ENCODE peak calls at places on chromosomes 1 and 21, in nine cellular contexts. V, Y, W, Z, B, L, S, P and Q are unnamed samples.

GRCh38 chr1:50023292-50024159 is at the start of gene AGBL4:
- DNase-seq in P (no peak), V (no peak), W (peak; percentile 33), Z (peak; percentile 78), S (peak; percentile 1), L (peak; percentile 85), B (no peak), Y (peak; percentile 4), Q (no peak)

GRCh38 chr1:243834130-243834529 is 15.9 kb downstream of the AKT3 start:
- DNase-seq in L (no peak), Z (no peak), W (no peak), B (no peak), Y (no peak), P (no peak), V (no peak), S (no peak), Q (no peak)

GRCh38 chr1:47915677-47916353 is 81.4 kb downstream of the TRABD2B start:
- DNase-seq in Y (no peak), P (no peak), L (no peak), W (no peak), V (no peak), Z (no peak), B (no peak), S (no peak), Q (no peak)

GRCh38 chr21:35159881-35160280 is 110.8 kb upstream of the RUNX1 start:
- DNase-seq in S (peak; percentile 30), W (no peak), P (no peak), Y (peak; percentile 55), B (no peak), L (no peak), Z (no peak), V (no peak), Q (no peak)

GRCh38 chr1:182366596-182366995 is 25.0 kb downstream of the GLUL start:
- DNase-seq in Y (no peak), P (no peak), Z (no peak), S (no peak), B (no peak), L (no peak), V (no peak), W (no peak), Q (no peak)

GRCh38 chr21:18155508-18156193 is 89.0 kb upstream of the CHODL start:
- DNase-seq in V (no peak), Z (peak; percentile 26), S (no peak), Y (peak; percentile 9), L (no peak), W (no peak), B (no peak), P (no peak), Q (no peak)

GRCh38 chr1:235515844-235516512 is 11.7 kb upstream of the B3GALNT2 start:
- DNase-seq in S (no peak), Y (no peak), L (no peak), B (no peak), P (no peak), Z (no peak), W (no peak), V (no peak), Q (no peak)

GRCh38 chr1:168164771-168165170 is 14.0 kb upstream of the TIPRL start:
- DNase-seq in B (no peak), V (no peak), L (no peak), S (no peak), P (no peak), Y (peak; percentile 26), W (no peak), Z (no peak), Q (no peak)

GRCh38 chr1:243851129-243851756 is 1.2 kb upstream of the AKT3 start:
- DNase-seq in S (peak; percentile 25), Z (no peak), B (no peak), V (no peak), W (peak; percentile 66), Y (no peak), P (no peak), L (no peak), Q (no peak)

GRCh38 chr1:189782280-189782679 is 695.4 kb downstream of the BRINP3 start:
- DNase-seq in P (no peak), S (no peak), V (no peak), Y (no peak), L (no peak), B (no peak), W (no peak), Z (no peak), Q (no peak)

GRCh38 chr1:9714257-9714718 is 62.8 kb downstream of the PIK3CD start:
- DNase-seq in Y (no peak), L (no peak), V (peak; percentile 38), B (no peak), Z (no peak), W (no peak), P (no peak), S (no peak), Q (no peak)

GRCh38 chr1:198932351-198932991 is 293.6 kb downstream of the PTPRC start:
- DNase-seq in B (no peak), P (no peak), L (no peak), Z (no peak), S (peak; percentile 61), V (peak; percentile 45), W (no peak), Y (peak; percentile 78), Q (no peak)

GRCh38 chr21:46066843-46067331 is 31.0 kb upstream of the COL6A2 start:
- DNase-seq in W (peak; percentile 41), P (peak; percentile 38), B (no peak), L (peak; percentile 63), Y (no peak), Z (no peak), V (no peak), S (peak; percentile 73), Q (peak; percentile 82)

GRCh38 chr1:232319106-232319505 is 310.8 kb downstream of the SIPA1L2 start:
- DNase-seq in B (no peak), V (no peak), Z (no peak), Y (no peak), L (no peak), W (no peak), S (no peak), P (no peak), Q (no peak)

GRCh38 chr1:53134961-53135734 is 7.3 kb downstream of the SLC1A7 start:
- DNase-seq in B (peak; percentile 78), P (no peak), V (no peak), W (peak; percentile 94), L (no peak), Z (no peak), S (peak; percentile 96), Y (no peak), Q (no peak)

GRCh38 chr1:172990598-172991215 is 60.0 kb downstream of the TNFSF18 start:
- DNase-seq in L (no peak), Y (peak; percentile 76), P (no peak), B (no peak), W (no peak), Z (no peak), V (no peak), S (peak; percentile 57), Q (no peak)

GRCh38 chr1:3409737-3410434 is 44.6 kb upstream of the ARHGEF16 start:
- DNase-seq in V (no peak), W (no peak), P (no peak), B (no peak), Z (no peak), L (no peak), S (peak; percentile 34), Y (peak; percentile 80), Q (no peak)

GRCh38 chr1:159922499-159923202 is 2.7 kb downstream of the TAGLN2 start:
- DNase-seq in W (no peak), P (no peak), Y (no peak), Z (no peak), L (peak; percentile 83), V (peak; percentile 14), B (no peak), S (peak; percentile 97), Q (no peak)

GRCh38 chr1:159920202-159920601 is 5.1 kb downstream of the TAGLN2 start:
- DNase-seq in V (no peak), P (no peak), S (no peak), Y (no peak), B (no peak), W (no peak), L (peak; percentile 54), Z (no peak), Q (no peak)

GRCh38 chr1:159920651-159921050 is 4.7 kb downstream of the TAGLN2 start:
- DNase-seq in Z (no peak), V (no peak), L (no peak), P (no peak), W (no peak), S (no peak), Y (no peak), B (no peak), Q (no peak)

GRCh38 chr1:159921700-159922498 is 3.4 kb downstream of the TAGLN2 start:
- DNase-seq in W (no peak), V (no peak), P (no peak), S (peak; percentile 50), Y (no peak), B (no peak), Z (no peak), L (peak; percentile 60), Q (no peak)

GRCh38 chr1:159921251-159921650 is 4.1 kb downstream of the TAGLN2 start:
- DNase-seq in Z (no peak), Y (no peak), B (no peak), L (no peak), P (no peak), V (peak; percentile 69), W (no peak), S (no peak), Q (no peak)
- H3K27ac ChIP-seq in Z (no peak overlapping the region), Y (no peak overlapping the region), B (peak overlapping the region; percentile 94), L (peak overlapping the region; percentile 100), P (peak overlapping the region; percentile 94), V (peak overlapping the region; percentile 80), W (no peak overlapping the region), S (peak overlapping the region; percentile 100), Q (peak overlapping the region; percentile 96)

GRCh38 chr1:221714227-221715116 is 27.4 kb downstream of the DUSP10 start:
- DNase-seq in L (no peak), V (no peak), Y (no peak), S (no peak), W (no peak), B (no peak), Z (no peak), P (no peak), Q (no peak)
- H3K4me1 ChIP-seq in L (peaks cover 44% of the 10 kb centered on the region), V (no peaks in the 10 kb centered on the region), Y (peaks cover 47% of the 10 kb centered on the region), S (peaks cover 29% of the 10 kb centered on the region), W (peaks cover 68% of the 10 kb centered on the region), B (peaks cover 38% of the 10 kb centered on the region), Z (peaks cover 5% of the 10 kb centered on the region), P (peaks cover 37% of the 10 kb centered on the region), Q (peaks cover 22% of the 10 kb centered on the region)

GRCh38 chr1:37480125-37480466 is 5.7 kb downstream of the ZC3H12A start:
- DNase-seq in Z (no peak), B (peak; percentile 78), L (no peak), P (no peak), V (no peak), S (no peak), W (no peak), Y (no peak), Q (peak; percentile 92)
- H3K4me3 ChIP-seq in Z (no peak overlapping the region), B (peak overlapping the region; percentile 81), L (peak overlapping the region; percentile 86), P (peak overlapping the region; percentile 95), V (peak overlapping the region; percentile 78), S (peak overlapping the region; percentile 22), W (peak overlapping the region; percentile 12), Y (peak overlapping the region; percentile 71), Q (peak overlapping the region; percentile 35)

DNA sequence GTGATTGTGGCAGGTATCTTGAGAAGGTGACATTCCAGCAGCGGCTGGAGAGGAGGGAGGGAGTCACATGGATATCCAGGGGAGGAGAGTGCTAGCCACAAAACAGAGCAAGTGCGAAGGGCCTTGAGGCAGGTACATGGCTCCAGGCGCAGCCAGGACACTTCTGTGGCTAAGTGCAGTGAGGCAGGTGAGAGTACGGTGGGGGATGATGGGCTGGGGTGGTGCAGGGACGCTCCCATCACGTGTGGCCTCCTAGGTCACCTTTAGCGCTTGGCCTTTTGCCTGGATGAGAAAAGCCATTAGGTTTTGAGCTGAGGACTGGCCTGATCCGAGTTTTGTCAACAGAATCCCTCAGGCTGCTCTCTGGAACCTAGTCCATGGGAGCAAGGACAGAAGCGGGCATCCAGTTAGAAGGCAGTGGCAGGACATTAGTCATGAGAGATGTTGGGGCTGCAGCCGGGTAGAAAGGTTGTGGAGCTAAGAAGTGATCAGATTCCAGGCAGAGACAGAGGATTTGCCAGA is 31.6 kb downstream of the SMYD2 start:
- DNase-seq in S (no peak), L (no peak), W (no peak), B (no peak), P (no peak), Y (no peak), V (no peak), Z (no peak), Q (no peak)
- H3K27ac ChIP-seq in S (no peak overlapping the region), L (no peak overlapping the region), W (no peak overlapping the region), B (no peak overlapping the region), P (no peak overlapping the region), Y (no peak overlapping the region), V (no peak overlapping the region), Z (no peak overlapping the region), Q (no peak overlapping the region)